ENCODE peak calls at places on chromosomes 12 and 14, in seven cellular contexts. D is uterus, H is esophagus squamous epithelium, P is stomach, V is breast epithelium, G is ovary, L is upper lobe of left lung. W is an unnamed sample.

GRCh38 chr12:122958198-122958888 is 7.9 kb downstream of the ABCB9 start:
- DNase-seq in V (no peak), L (no peak), D (no peak), H (no peak), G (no peak), P (no peak), W (no peak)

GRCh38 chr14:47186491-47186890 is 488.9 kb downstream of the MDGA2 start:
- DNase-seq in P (no peak), L (no peak), H (no peak), G (no peak), D (no peak), V (no peak), W (no peak)

GRCh38 chr12:64082866-64083268 is 139.2 kb downstream of the KICS2 start:
- DNase-seq in V (no peak), H (no peak), D (no peak), P (no peak), G (no peak), L (no peak), W (no peak)

GRCh38 chr12:12800406-12801180 is 12.6 kb upstream of the DDX47 start:
- DNase-seq in H (no peak), P (no peak), G (no peak), D (no peak), V (no peak), L (no peak), W (no peak)

GRCh38 chr14:51996148-51996746 is 6.9 kb downstream of the RTRAF start:
- DNase-seq in G (no peak), H (no peak), V (no peak), D (no peak), L (no peak), P (no peak), W (no peak)

GRCh38 chr12:46983959-46984833 is 95.2 kb upstream of the PCED1B start:
- DNase-seq in P (no peak), L (no peak), D (no peak), V (no peak), G (no peak), H (no peak), W (peak)

GRCh38 chr14:73567365-73567764 is 1.6 kb upstream of the ACOT2 start:
- DNase-seq in P (no peak), H (no peak), L (no peak), D (no peak), G (no peak), V (no peak), W (no peak)

GRCh38 chr14:33676135-33676566 is 274.7 kb downstream of the EGLN3 start:
- DNase-seq in D (no peak), H (no peak), L (no peak), P (no peak), G (no peak), V (no peak), W (no peak)

GRCh38 chr12:10753066-10753465 is 29.9 kb upstream of the YBX3 start:
- DNase-seq in V (no peak), D (no peak), H (no peak), G (no peak), L (no peak), P (no peak), W (no peak)

GRCh38 chr14:58882577-58883018 is 244.8 kb downstream of the DACT1 start:
- DNase-seq in G (no peak), H (no peak), D (no peak), V (no peak), L (no peak), P (no peak), W (no peak)

GRCh38 chr14:103288076-103288766 is 45.8 kb upstream of the EIF5 start:
- DNase-seq in L (no peak), G (no peak), H (no peak), D (no peak), V (no peak), P (no peak), W (peak)

GRCh38 chr14:104317500-104317805 is 179.1 kb downstream of the KIF26A start:
- DNase-seq in V (no peak), D (no peak), G (peak), H (no peak), P (peak), L (peak), W (no peak)

GRCh38 chr12:14768823-14769405 is 34.4 kb downstream of the WBP11 start:
- DNase-seq in P (peak), V (no peak), G (peak), L (peak), D (peak), H (no peak), W (peak)

GRCh38 chr14:59087240-59087639 is 101.2 kb upstream of the DAAM1 start:
- DNase-seq in L (no peak), H (no peak), V (no peak), G (no peak), D (no peak), P (no peak), W (no peak)

GRCh38 chr12:52846356-52846970 is 2.3 kb downstream of the KRT78 start:
- DNase-seq in D (no peak), H (no peak), L (no peak), P (no peak), G (no peak), V (no peak), W (no peak)

GRCh38 chr14:76413106-76413961 is 37.4 kb downstream of the ESRRB start:
- DNase-seq in L (no peak), V (no peak), P (no peak), H (no peak), G (no peak), D (no peak), W (no peak)

GRCh38 chr12:42763682-42764081 is 174.1 kb upstream of the PRICKLE1 start:
- DNase-seq in L (no peak), V (no peak), G (peak), H (no peak), P (no peak), D (no peak), W (no peak)

GRCh38 chr12:90677055-90677454 is 277.9 kb downstream of the CCER1 start:
- DNase-seq in V (no peak), L (no peak), P (no peak), H (no peak), D (no peak), G (no peak), W (no peak)

GRCh38 chr12:123938679-123939480 is 33.8 kb downstream of the CCDC92 start:
- DNase-seq in V (no peak), P (no peak), H (no peak), G (no peak), L (no peak), D (no peak), W (no peak)

GRCh38 chr12:43206396-43206795 is 345.6 kb downstream of the ADAMTS20 start:
- DNase-seq in G (no peak), P (no peak), V (no peak), D (no peak), H (no peak), L (no peak), W (no peak)

DNA sequence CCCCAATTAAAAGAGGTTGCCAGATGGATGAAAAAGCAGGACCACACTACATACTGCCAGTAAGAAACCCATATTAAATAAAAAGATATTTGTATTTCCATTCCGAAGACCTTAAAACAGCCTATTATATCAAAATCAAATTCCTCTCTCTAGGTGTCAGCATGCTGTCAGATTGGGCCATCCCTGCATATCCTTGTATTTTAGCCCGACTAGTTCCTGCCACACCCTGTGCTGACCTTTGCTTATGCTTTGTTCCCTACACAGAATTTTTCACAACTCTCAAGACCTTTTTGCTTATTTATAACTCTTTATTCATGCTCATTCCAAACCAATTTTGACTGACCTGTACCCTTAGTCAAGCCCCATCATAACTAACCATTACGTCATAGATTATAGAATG is 12.8 kb downstream of the GSKIP start:
- DNase-seq in D (no peak), G (no peak), H (no peak), V (no peak), P (no peak), L (no peak), W (no peak)
- TF ChIP-seq CTCF in D (no peak), G (no peak), H (no peak), V (no peak), P (no peak), L (no peak), W (no peak)

GRCh38 chr14:30387856-30388255 is 171.1 kb upstream of the G2E3 start:
- DNase-seq in G (no peak), D (no peak), P (no peak), V (no peak), H (no peak), L (no peak), W (no peak)

GRCh38 chr14:30389134-30389900 is 169.6 kb upstream of the G2E3 start:
- DNase-seq in L (no peak), G (no peak), P (no peak), H (no peak), D (no peak), V (no peak), W (no peak)

GRCh38 chr14:30385925-30386324 is 173.0 kb upstream of the G2E3 start:
- DNase-seq in V (no peak), H (no peak), P (no peak), G (no peak), D (no peak), L (no peak), W (no peak)

GRCh38 chr14:30395065-30395464 is 163.9 kb upstream of the G2E3 start:
- DNase-seq in V (no peak), P (no peak), D (no peak), G (no peak), H (no peak), L (no peak), W (no peak)

DNA sequence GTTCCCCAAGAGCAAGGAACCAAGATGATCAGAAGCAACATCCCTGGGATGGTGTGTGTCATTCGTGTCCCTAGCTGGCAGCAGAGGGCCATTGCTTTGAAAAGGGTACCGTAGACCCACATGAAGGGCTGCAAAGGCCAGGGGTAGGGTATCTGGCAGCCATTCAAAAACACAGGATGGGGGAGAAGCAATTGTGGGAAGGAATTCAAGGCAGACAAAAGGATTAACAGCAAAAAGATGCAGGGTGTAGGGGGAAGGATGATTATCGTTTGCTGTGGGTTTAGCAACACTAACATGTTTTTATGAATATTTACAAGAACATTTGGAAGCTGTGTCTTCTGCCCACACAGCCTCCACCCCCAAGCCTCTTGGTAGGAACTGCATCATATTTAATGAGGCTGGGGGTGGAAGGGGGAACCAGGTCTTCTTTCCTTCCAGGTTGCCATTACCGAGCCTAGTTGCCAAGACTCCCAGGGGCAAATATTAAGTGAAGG is 169.0 kb upstream of the G2E3 start:
- DNase-seq in H (no peak), P (no peak), L (no peak), G (no peak), V (no peak), D (no peak), W (no peak)
- TF ChIP-seq POLR2A in H (no peak), P (no peak), L (no peak), G (no peak), V (no peak), D (no peak), W (no peak)

GRCh38 chr12:109458086-109458485 is 19.0 kb downstream of the KCTD10 start:
- DNase-seq in H (no peak), L (no peak), D (no peak), P (no peak), V (no peak), G (no peak), W (no peak)

GRCh38 chr12:109459247-109459646 is 17.9 kb downstream of the KCTD10 start:
- DNase-seq in D (no peak), G (no peak), L (no peak), H (no peak), V (no peak), P (no peak), W (no peak)

GRCh38 chr12:109460538-109460937 is 16.6 kb downstream of the KCTD10 start:
- DNase-seq in G (peak), D (no peak), P (no peak), V (no peak), L (peak), H (no peak), W (no peak)

GRCh38 chr12:109461049-109461845 is 15.9 kb downstream of the KCTD10 start:
- DNase-seq in L (peak), P (no peak), V (no peak), D (no peak), G (no peak), H (no peak), W (no peak)

GRCh38 chr12:109458771-109459208 is 18.3 kb downstream of the KCTD10 start:
- DNase-seq in H (no peak), L (no peak), D (no peak), V (no peak), P (no peak), G (no peak), W (no peak)
- H3K27ac ChIP-seq in H (peak), L (peak), D (peak), V (peak), P (peak), G (peak), W (peak)

GRCh38 chr12:111355181-111355925 is 13.5 kb downstream of the PHETA1 start:
- DNase-seq in D (no peak), L (no peak), P (no peak), H (no peak), V (no peak), G (no peak), W (no peak)

GRCh38 chr12:111353026-111353425 is 15.9 kb downstream of the PHETA1 start:
- DNase-seq in G (no peak), P (no peak), V (no peak), H (no peak), D (no peak), L (no peak), W (no peak)

GRCh38 chr12:111352300-111352993 is 16.4 kb downstream of the PHETA1 start:
- DNase-seq in V (no peak), P (no peak), L (no peak), H (no peak), G (no peak), D (no peak), W (no peak)

GRCh38 chr12:111354511-111354910 is 14.4 kb downstream of the PHETA1 start:
- DNase-seq in G (no peak), H (no peak), L (no peak), P (no peak), V (no peak), D (no peak), W (no peak)

DNA sequence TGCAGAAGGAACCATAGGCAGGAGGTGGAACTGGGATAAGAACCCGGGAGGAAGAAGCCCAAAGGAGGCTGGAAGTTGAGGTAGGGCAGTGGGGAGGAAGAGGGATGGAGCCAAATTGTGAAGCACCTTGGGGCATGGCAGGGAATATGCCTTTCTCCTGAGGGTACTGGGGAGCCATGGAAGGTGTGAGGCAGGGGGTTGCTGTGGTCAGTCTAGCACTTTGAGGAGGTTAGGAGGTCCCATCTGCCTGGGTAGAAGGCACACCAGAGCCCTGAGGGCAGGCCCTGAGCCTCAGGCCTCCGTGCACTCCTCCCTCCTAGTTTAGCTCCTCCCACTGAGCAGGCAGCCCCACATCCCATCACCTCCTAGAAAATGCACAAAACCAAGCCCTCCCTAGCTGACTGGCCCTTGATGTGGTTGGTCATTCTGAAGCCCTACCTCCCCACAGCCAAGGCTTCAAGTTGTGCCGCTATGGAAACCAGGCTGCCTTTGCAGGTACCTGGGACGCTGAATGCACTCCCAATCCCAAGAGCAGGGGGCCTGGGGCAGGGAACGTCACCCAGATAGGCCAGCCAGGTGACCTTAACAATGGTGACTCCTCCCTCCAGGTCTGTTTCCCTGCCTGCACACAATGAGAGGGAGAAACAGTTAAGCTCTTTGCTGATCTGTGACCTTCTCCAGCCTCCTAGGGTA is 15.1 kb downstream of the PHETA1 start:
- DNase-seq in P (no peak), D (no peak), H (no peak), L (no peak), G (no peak), V (no peak), W (no peak)
- TF ChIP-seq CTCF in P (no peak), D (no peak), H (no peak), L (no peak), G (no peak), V (no peak), W (no peak)

DNA sequence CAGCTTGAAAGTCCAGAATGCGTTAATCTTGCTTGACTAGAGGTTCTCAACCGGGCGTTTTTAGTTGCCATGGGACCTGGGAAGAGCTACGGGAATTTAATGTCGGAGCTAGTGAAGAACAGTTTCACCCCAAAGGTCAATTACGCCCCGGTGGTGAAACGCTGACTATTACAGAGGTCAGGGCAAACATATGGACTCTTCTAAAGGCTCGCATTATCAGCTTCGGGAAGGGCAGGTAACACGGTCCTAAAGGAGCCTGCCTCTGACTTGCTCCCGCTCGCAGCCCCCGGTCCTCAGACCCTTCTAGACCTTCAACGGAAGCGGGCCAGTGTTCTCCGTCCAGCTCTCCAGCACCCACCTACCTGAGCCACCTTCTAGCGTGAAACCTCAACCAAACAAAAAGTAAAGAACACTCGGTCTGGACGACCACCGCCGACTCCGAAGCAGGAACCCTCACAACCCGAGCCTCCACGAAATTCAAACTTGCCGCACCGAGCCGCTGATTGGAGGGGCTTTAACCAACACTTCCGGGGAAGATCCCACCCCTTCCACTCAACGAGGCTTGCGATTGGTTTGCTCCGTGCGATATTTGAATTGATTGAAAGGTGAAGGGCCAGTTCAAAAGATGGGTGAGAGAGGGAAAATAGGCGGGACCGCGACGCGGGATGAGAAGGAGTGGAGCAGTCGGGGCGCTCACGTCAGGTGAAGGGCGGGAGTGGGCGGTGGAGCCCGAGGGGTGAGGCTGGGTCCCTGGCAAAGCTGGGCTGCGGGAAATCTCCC is at the start of gene DLGAP5:
- DNase-seq in L (peak), D (peak), H (peak), V (peak), G (peak), P (peak), W (peak)
- TF ChIP-seq POLR2A in L (no peak), D (peak), H (no peak), V (no peak), G (no peak), P (no peak), W (peak)

GRCh38 chr12:57826966-57827365 is 8.4 kb upstream of the AVIL start:
- DNase-seq in D (no peak), P (no peak), V (no peak), L (no peak), H (no peak), G (no peak), W (no peak)
- H3K27ac ChIP-seq in D (no peak), P (peak), V (peak), L (peak), H (peak), G (peak), W (no peak)

W was measured in Peyer's patch.